ENCODE peak calls at places on chromosomes 13 and 19, in seven cellular contexts. E is neuronal stem cell, I is mesenchymal stem cell, U is IMR-90, R is OCI-LY7, J is GM23338, O is PC-9. X is an unnamed sample.

GRCh38 chr13:96963786-96964475 is 30.3 kb downstream of the OXGR1 start:
- DNase-seq in E (no peak), I (no peak), U (no peak), R (no peak), J (no peak), O (no peak), X (no peak)

GRCh38 chr13:23322353-23323336 is 110.9 kb downstream of the SACS start:
- DNase-seq in E (no peak), I (no peak), U (peak), R (no peak), J (no peak), O (no peak), X (no peak)

GRCh38 chr13:113926951-113927660 is 46.8 kb downstream of the C13orf46 start:
- DNase-seq in E (no peak), I (no peak), U (no peak), R (no peak), J (no peak), O (no peak), X (no peak)

GRCh38 chr19:3518669-3519068 is 12.6 kb downstream of the FZR1 start:
- DNase-seq in E (no peak), I (no peak), U (no peak), R (no peak), J (no peak), O (no peak), X (no peak)

GRCh38 chr19:44093931-44094765 is at the start of gene ZNF224:
- DNase-seq in E (peak), I (peak), U (peak), R (peak), J (peak), O (peak), X (peak)

GRCh38 chr13:20901668-20902437 is 693 bp downstream of the XPO4 start:
- DNase-seq in E (no peak), I (peak), U (peak), R (peak), J (peak), O (peak), X (peak)

GRCh38 chr19:18306903-18307681 is 15.8 kb downstream of the LSM4 start:
- DNase-seq in E (no peak), I (no peak), U (no peak), R (peak), J (peak), O (no peak), X (no peak)

GRCh38 chr13:74870865-74871264 is 611.1 kb downstream of the TBC1D4 start:
- DNase-seq in E (no peak), I (no peak), U (no peak), R (no peak), J (no peak), O (no peak), X (no peak)

GRCh38 chr19:1069009-1069779 is 2.2 kb downstream of the ARHGAP45 start:
- DNase-seq in E (no peak), I (no peak), U (no peak), R (peak), J (no peak), O (no peak), X (no peak)

GRCh38 chr13:50801087-50801931 is 42.2 kb downstream of the DLEU7 start:
- DNase-seq in E (peak), I (peak), U (peak), R (peak), J (peak), O (peak), X (peak)

GRCh38 chr13:57314897-57315520 is 148.0 kb downstream of the PRR20E start:
- DNase-seq in E (peak), I (peak), U (no peak), R (no peak), J (peak), O (no peak), X (peak)

GRCh38 chr13:50387124-50387581 is 371.9 kb downstream of the KCNRG start:
- DNase-seq in E (peak), I (peak), U (peak), R (peak), J (peak), O (peak), X (peak)

GRCh38 chr19:18049390-18049789 is 37.3 kb downstream of the IL12RB1 start:
- DNase-seq in E (no peak), I (no peak), U (peak), R (no peak), J (no peak), O (no peak), X (no peak)

GRCh38 chr19:8697671-8698432 is 743 bp downstream of the ACTL9 start:
- DNase-seq in E (no peak), I (no peak), U (no peak), R (no peak), J (peak), O (no peak), X (peak)

GRCh38 chr13:59891053-59891452 is 272.7 kb downstream of the DIAPH3 start:
- DNase-seq in E (no peak), I (no peak), U (no peak), R (no peak), J (no peak), O (no peak), X (no peak)

GRCh38 chr13:60012503-60012902 is 151.2 kb downstream of the DIAPH3 start:
- DNase-seq in E (no peak), I (no peak), U (no peak), R (no peak), J (no peak), O (peak), X (no peak)

GRCh38 chr19:34837262-34837661 is 64.2 kb upstream of the ZNF599 start:
- DNase-seq in E (no peak), I (no peak), U (no peak), R (no peak), J (no peak), O (no peak), X (no peak)

GRCh38 chr13:26202365-26202972 is 19.6 kb downstream of the RNF6 start:
- DNase-seq in E (no peak), I (peak), U (peak), R (no peak), J (no peak), O (no peak), X (no peak)

GRCh38 chr19:41302624-41303351 is 7.2 kb upstream of the CCDC97 start:
- DNase-seq in E (no peak), I (no peak), U (no peak), R (no peak), J (no peak), O (no peak), X (no peak)

GRCh38 chr19:56066152-56067023 is 54.7 kb downstream of the ZNF787 start:
- DNase-seq in E (peak), I (peak), U (peak), R (peak), J (peak), O (peak), X (peak)

GRCh38 chr13:94346261-94347019 is 133.0 kb downstream of the DCT start:
- DNase-seq in E (no peak), I (no peak), U (no peak), R (no peak), J (no peak), O (no peak), X (no peak)

GRCh38 chr13:105894711-105895110 is 640.8 kb downstream of the EFNB2 start:
- DNase-seq in E (no peak), I (peak), U (no peak), R (no peak), J (no peak), O (no peak), X (no peak)

GRCh38 chr13:74194856-74195255 is 60.7 kb upstream of the KLF12 start:
- DNase-seq in E (no peak), I (no peak), U (no peak), R (no peak), J (no peak), O (no peak), X (no peak)

GRCh38 chr19:34217952-34218817 is 36.2 kb upstream of the GARRE1 start:
- DNase-seq in E (no peak), I (peak), U (peak), R (no peak), J (no peak), O (peak), X (no peak)

GRCh38 chr13:20412761-20413355 is 112.8 kb downstream of the CRYL1 start:
- DNase-seq in E (no peak), I (peak), U (peak), R (no peak), J (peak), O (no peak), X (no peak)

GRCh38 chr19:36876993-36877938 is 26.6 kb downstream of the ZNF345 start:
- DNase-seq in E (no peak), I (peak), U (no peak), R (no peak), J (peak), O (no peak), X (no peak)

GRCh38 chr19:55158848-55159793 is 1.6 kb upstream of the TNNI3 start:
- DNase-seq in E (no peak), I (no peak), U (no peak), R (no peak), J (no peak), O (peak), X (no peak)

GRCh38 chr19:45752639-45753038 is 16.4 kb downstream of the SIX5 start:
- DNase-seq in E (no peak), I (no peak), U (no peak), R (no peak), J (no peak), O (no peak), X (no peak)

GRCh38 chr13:51221674-51222509 is at the start of gene FAM124A:
- DNase-seq in E (peak), I (peak), U (peak), R (peak), J (peak), O (peak), X (peak)

GRCh38 chr19:11479470-11480080 is 1.3 kb downstream of the ELAVL3 start:
- DNase-seq in E (peak), I (no peak), U (no peak), R (no peak), J (peak), O (no peak), X (peak)

GRCh38 chr19:11481777-11482383 is 1.0 kb upstream of the ELAVL3 start:
- DNase-seq in E (peak), I (peak), U (peak), R (peak), J (peak), O (no peak), X (peak)

GRCh38 chr19:11480081-11480926 is 542 bp downstream of the ELAVL3 start:
- DNase-seq in E (no peak), I (no peak), U (no peak), R (no peak), J (peak), O (no peak), X (no peak)

GRCh38 chr19:11482384-11483050 is 1.7 kb upstream of the ELAVL3 start:
- DNase-seq in E (peak), I (peak), U (peak), R (peak), J (peak), O (peak), X (peak)

DNA sequence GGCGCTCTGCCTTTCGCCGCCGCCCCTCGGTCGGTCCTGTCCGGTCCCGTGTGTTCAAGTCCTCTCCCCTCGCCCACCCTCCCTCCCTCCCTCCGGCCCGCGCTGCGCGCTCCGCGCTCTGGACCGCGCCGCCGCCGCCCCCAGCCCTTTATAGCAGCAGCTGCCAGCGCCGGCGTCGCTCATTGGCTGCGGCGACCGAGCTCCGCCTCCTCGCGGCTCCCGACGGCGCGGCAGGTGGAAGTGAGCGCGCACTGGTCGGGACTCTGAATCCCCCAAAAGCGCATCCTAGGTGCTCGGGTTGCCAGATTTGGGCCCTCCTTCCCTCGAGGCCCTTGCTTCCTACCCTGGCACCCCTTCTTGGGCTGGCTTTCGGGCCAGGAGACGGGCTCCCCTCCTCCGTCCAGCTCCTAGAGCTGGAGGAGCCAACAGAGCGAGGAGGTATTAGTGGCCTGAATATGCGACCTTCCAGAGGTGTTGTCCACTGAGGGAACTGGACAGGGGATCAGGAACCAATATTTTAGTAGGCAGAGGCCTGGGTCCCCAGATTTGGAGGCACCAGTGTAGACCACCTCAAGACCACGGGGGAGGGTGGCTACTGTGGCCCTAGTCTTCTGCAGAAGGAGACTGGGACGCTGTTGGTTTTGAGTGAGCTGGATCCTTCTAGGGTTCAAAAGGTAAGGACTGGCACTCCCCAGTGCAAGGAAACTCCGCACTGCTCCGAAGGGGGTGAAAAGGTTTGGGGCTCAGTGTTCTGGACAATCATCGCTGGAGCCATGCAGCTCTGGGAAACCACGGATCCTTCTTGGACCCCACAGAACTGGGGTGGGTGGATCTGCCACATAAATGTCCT is at the start of gene ELAVL3:
- DNase-seq in E (no peak), I (peak), U (no peak), R (no peak), J (peak), O (no peak), X (peak)
- H2AFZ ChIP-seq in E (peak), I (no peak), U (peak), R (peak), J (peak), O (no peak), X (no peak)

DNA sequence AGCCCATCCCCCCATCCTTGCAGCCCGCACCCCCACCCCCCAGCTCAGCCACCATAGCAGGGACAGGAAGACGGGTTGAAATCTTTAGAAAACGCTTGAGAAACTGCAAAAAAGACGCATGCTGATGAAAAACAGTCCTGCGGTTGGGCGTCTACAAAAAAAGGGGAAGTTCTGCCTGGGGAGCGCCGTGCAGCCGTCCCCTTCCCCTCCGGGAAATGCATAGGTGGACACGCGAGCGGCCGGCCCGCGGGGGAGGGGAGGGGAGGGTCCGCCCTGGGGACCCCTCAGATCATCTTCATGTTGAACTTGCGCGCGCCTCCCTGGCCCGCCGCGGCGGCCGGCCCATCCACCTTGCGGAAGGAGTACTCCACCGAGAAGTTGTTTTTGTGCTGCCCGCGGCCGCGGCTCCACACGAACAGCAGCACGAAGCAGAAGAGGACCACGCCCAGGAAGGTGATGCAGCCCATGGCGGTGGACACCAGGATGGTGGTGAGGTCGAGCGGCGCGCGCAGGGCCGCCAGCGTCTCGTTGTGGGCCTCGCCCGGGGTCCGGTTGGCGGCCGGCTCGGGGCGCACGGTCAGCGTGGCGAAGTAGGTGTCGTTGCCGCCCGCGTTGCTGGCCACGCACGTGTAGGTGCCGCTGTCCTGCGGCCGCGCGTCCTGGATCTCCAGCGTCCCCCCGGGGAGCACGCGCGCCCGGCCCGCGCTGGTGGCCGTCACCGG is 7.9 kb upstream of the PEAK3 start:
- DNase-seq in E (no peak), I (no peak), U (no peak), R (peak), J (peak), O (no peak), X (peak)
- H2AFZ ChIP-seq in E (peak), I (no peak), U (peak), R (peak), J (peak), O (no peak), X (no peak)

GRCh38 chr13:24995225-24995804 is 100.6 kb upstream of the PABPC3 start:
- DNase-seq in E (peak), I (peak), U (peak), R (peak), J (peak), O (peak), X (peak)
- H2AFZ ChIP-seq in E (no peak), I (no peak), U (no peak), R (peak), J (no peak), O (no peak), X (no peak)

GRCh38 chr19:47230122-47230920 is 678 bp downstream of the BBC3 start:
- DNase-seq in E (no peak), I (peak), U (peak), R (peak), J (peak), O (peak), X (peak)
- H2AFZ ChIP-seq in E (no peak), I (peak), U (peak), R (peak), J (no peak), O (peak), X (no peak)

DNA sequence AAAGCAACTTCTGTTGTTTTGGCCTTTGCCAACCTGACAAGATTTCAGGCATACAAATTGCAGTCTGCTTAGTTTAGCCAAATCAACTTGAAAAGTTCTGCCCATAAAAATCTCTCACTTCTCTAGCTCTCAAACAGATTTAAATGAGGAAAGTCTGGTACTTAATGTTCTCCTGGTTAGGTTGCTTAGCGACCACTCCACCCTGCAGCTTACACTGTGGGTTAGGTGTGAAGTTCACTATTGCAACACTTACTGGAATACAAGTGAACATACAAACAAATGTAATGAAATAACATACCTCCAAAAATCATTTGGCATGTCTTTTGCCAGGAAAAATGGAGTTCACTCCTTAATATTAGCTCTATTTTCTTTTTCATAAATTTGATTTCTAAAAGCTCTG is 178.7 kb upstream of the PCDH9 start:
- DNase-seq in E (no peak), I (peak), U (no peak), R (no peak), J (peak), O (no peak), X (no peak)
- H2AFZ ChIP-seq in E (no peak), I (no peak), U (no peak), R (no peak), J (no peak), O (no peak), X (no peak)

DNA sequence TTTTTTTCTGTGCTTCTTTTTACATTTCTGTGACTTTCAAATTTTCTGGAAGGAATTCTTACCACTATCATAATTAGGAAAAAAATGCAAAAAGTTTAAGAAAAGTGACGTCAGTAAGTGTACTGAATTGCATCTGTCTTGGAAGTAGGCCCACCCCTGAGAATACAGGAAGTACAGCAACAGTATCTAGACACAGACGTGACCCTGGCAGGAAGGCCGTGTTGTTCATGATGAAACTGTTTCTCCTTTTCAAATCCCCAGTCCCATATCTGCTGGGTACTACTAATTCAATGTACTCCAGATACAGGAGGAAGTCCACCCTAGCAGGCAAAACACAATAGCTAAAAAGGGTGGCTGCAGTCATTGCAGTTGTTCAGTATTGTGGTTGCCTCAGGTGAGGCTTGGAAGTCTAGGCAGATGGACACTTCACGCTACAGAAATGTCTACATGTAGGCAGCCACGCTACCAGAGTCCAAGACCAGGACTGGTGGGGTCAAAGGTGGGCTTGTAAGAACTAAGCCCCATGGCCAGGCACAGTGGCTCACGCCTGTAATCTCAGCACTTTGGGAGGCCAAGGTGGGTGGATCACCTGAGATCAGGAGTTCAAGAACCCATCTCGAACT is 49.6 kb upstream of the MED4 start:
- DNase-seq in E (no peak), I (no peak), U (peak), R (peak), J (no peak), O (no peak), X (no peak)
- H2AFZ ChIP-seq in E (no peak), I (no peak), U (peak), R (peak), J (no peak), O (no peak), X (no peak)

GRCh38 chr19:30536975-30537374 is 164.8 kb downstream of the ZNF536 start:
- DNase-seq in E (no peak), I (no peak), U (no peak), R (no peak), J (no peak), O (no peak), X (no peak)

GRCh38 chr19:30539981-30540380 is 167.8 kb downstream of the ZNF536 start:
- DNase-seq in E (no peak), I (no peak), U (no peak), R (no peak), J (no peak), O (no peak), X (no peak)

GRCh38 chr19:30539315-30539714 is 167.1 kb downstream of the ZNF536 start:
- DNase-seq in E (no peak), I (no peak), U (no peak), R (no peak), J (no peak), O (no peak), X (no peak)

GRCh38 chr19:30543243-30543945 is 171.2 kb downstream of the ZNF536 start:
- DNase-seq in E (no peak), I (no peak), U (no peak), R (no peak), J (no peak), O (no peak), X (no peak)

DNA sequence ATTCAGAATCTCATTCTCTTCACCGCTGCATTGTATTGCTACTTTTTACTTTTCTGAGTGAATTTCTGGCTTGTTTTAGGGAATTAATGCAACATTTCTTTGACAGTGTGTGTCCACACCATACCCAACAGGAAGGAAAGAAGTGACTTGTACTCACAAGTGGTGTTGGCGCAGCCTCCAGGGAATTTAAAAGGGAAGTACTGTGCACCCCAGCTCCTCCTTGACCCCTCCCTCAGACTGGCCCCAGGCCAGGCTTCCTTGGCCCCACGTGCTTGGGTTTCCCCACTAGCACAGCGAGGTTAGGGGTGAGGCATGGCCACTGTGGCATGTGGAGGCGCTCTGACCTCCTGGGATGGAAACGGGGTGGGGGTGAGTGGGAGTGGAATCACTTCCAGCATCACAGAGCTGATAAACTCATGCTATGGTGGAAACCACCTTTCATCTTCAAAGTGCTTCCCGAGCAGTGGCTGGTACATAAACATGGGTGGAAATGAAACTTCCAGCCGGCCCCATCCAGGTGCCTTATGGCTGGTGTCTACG is 168.6 kb downstream of the ZNF536 start:
- DNase-seq in E (no peak), I (no peak), U (no peak), R (peak), J (no peak), O (no peak), X (no peak)
- H2AFZ ChIP-seq in E (no peak), I (no peak), U (no peak), R (no peak), J (peak), O (no peak), X (no peak)

X was measured in neural progenitor cell.